ENCODE peak calls at places on chromosomes 13 and 19, in four cellular contexts. A is HepG2, R is SK-N-SH, V is K562. W is an unnamed sample.

GRCh38 chr13:44142540-44142867 is 231.1 kb upstream of the SERP2 start:
- DNase-seq in A (no peak), V (no peak), R (peak), W (no peak)

GRCh38 chr19:39024875-39025641 is 7.3 kb downstream of the FBXO27 start:
- DNase-seq in A (no peak), R (no peak), V (peak), W (no peak)

GRCh38 chr19:34651747-34652146 is 25.2 kb downstream of the SCGB2B2 start:
- DNase-seq in V (no peak), R (no peak), A (no peak), W (no peak)

GRCh38 chr19:46724468-46724867 is 7.6 kb upstream of the PRKD2 start:
- DNase-seq in A (no peak), R (no peak), V (no peak), W (no peak)

GRCh38 chr19:41554902-41555301 is 21.1 kb upstream of the CEACAM21 start:
- DNase-seq in A (no peak), V (no peak), R (no peak), W (no peak)

GRCh38 chr13:97849305-97849704 is 104.2 kb upstream of the IPO5 start:
- DNase-seq in R (peak), A (peak), V (peak), W (peak)

GRCh38 chr13:41398494-41399190 is 58.7 kb upstream of the RGCC start:
- DNase-seq in A (no peak), R (no peak), V (no peak), W (no peak)

GRCh38 chr19:13007292-13008045 is 12.2 kb downstream of the NFIX start:
- DNase-seq in R (peak), A (no peak), V (no peak), W (no peak)

DNA sequence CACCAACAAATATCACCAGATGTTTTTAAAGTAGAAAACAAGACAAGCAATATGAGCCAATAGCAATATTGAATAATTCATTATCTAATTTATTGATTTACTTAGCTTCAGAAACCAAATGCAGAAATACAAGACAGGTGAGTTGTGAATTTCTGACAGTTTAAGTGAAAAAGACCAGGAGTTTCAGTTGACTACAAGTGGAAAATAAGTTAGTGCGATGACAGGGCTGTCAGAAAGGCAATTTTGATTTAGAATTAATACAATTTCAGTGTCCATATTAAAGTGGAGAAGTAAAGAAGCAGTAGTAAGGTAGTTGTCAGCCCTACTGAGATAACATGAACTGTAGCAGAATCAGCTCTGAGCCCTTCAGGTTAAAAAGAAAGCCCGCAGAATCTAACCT is 1066.7 kb upstream of the ATXN8OS start:
- DNase-seq in A (no peak), V (no peak), R (no peak), W (no peak)
- TF ChIP-seq ELF1 in A (no peak), V (no peak), R (no peak), W (no peak)

DNA sequence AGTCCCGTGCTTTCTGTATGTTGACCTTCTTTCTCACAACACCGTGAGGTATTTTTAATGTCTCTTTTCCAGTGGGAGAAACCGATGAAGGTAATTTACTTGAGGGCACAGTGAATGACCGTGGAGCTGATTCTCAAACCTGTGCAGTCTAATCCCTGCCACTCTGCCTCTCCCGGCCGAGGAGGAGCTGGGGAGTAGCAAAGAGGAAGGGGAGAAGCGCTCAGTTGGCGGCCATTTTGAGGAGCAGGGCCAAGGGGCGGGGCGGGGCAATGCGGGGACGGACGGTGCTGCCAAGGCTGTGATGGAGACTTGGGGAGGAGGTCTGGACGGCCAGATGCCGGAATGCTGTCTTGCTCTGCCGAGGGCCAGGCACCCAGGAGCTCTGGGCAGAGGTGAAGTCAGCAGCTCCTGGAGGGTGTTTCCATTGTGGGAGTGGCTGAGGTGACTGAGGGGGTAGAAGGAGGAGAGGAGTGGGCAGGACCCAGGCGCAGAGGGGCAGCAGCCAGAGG is 12.4 kb upstream of the RANBP3 start:
- DNase-seq in A (no peak), R (no peak), V (peak), W (no peak)
- TF ChIP-seq ELF1 in A (no peak), R (no peak), V (no peak), W (no peak)

GRCh38 chr13:113951246-113951999 is 22.5 kb downstream of the C13orf46 start:
- DNase-seq in A (peak), R (peak), V (peak), W (peak)

GRCh38 chr13:113948034-113948742 is 25.7 kb downstream of the C13orf46 start:
- DNase-seq in R (no peak), A (no peak), V (no peak), W (no peak)

GRCh38 chr13:113950451-113951245 is 23.2 kb downstream of the C13orf46 start:
- DNase-seq in V (no peak), R (no peak), A (no peak), W (no peak)

GRCh38 chr13:113947321-113948033 is 26.4 kb downstream of the C13orf46 start:
- DNase-seq in R (no peak), A (no peak), V (peak), W (peak)

DNA sequence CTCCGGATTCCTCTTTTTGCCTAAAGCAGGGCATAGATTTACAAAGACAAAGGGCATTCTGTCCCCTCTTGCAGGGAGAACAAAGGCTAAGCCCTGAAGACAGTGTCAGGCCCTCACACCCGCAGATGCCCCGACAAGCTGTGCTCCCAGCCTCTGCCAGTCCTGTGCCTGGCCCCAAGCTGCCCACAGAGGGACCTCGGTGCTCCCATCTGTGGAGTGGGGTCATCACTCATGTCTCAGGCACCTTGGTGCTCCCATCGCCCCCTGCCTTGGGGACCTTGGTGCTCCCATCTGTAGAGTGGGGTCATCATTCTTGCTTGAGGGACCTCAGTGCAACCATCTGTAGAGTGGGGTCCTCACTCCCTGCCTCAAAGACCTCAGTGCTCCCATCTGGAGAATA is 24.3 kb downstream of the C13orf46 start:
- DNase-seq in R (no peak), V (no peak), A (no peak), W (no peak)
- TF ChIP-seq ELF1 in R (no peak), V (no peak), A (no peak), W (no peak)

GRCh38 chr13:112710855-112711527 is 21.2 kb downstream of the ATP11A start:
- DNase-seq in A (no peak), R (no peak), V (no peak), W (no peak)
- TF ChIP-seq ELF1 in A (no peak), R (no peak), V (no peak), W (no peak)

GRCh38 chr19:8536282-8536681 is 22.3 kb upstream of the ZNF414 start:
- DNase-seq in V (no peak), R (no peak), A (no peak), W (no peak)
- TF ChIP-seq ELF1 in V (no peak), R (no peak), A (no peak), W (no peak)

W was measured in HCT116.